ENCODE peak calls at places on chromosomes 1 and 21, in five cellular contexts. L is A673; K is breast epithelium; F is GM23248; D is CD8-positive, alpha-beta T cell. M is an unnamed sample.

GRCh38 chr1:235947989-235948388 is 81.3 kb upstream of the LYST start:
- DNase-seq in F (no peak), L (no peak), K (no peak), D (no peak), M (no peak)

GRCh38 chr1:50697440-50698421 is 262.3 kb downstream of the FAF1 start:
- DNase-seq in F (peak; percentile 0), L (no peak), K (no peak), D (no peak), M (no peak)

GRCh38 chr1:41687007-41687406 is 202.5 kb upstream of the EDN2 start:
- DNase-seq in K (no peak), D (no peak), L (no peak), F (no peak), M (no peak)

GRCh38 chr1:75134939-75135828 is 996 bp downstream of the LHX8 start:
- DNase-seq in D (no peak), L (peak; percentile 21), F (peak; percentile 33), K (no peak), M (no peak)

GRCh38 chr21:34567574-34567973 is 47.3 kb downstream of the RCAN1 start:
- DNase-seq in D (no peak), L (no peak), F (no peak), K (no peak), M (no peak)

GRCh38 chr1:19325958-19326747 is 14.0 kb downstream of the SLC66A1 start:
- DNase-seq in K (no peak), D (no peak), L (no peak), F (no peak), M (no peak)

GRCh38 chr1:112579801-112580510 is 39.0 kb downstream of the ST7L start:
- DNase-seq in F (peak; percentile 65), K (no peak), D (no peak), L (no peak), M (no peak)

GRCh38 chr1:71311396-71311795 is 230.6 kb upstream of the ZRANB2 start:
- DNase-seq in D (no peak), K (no peak), L (no peak), F (peak; percentile 63), M (no peak)

GRCh38 chr1:3943806-3944620 is 43.9 kb upstream of the C1orf174 start:
- DNase-seq in L (no peak), K (no peak), F (no peak), D (no peak), M (no peak)

GRCh38 chr1:209389258-209389657 is 194.3 kb upstream of the CAMK1G start:
- DNase-seq in D (no peak), K (no peak), F (peak; percentile 92), L (no peak), M (no peak)

GRCh38 chr1:228045871-228046270 is 36.6 kb upstream of the ARF1 start:
- DNase-seq in D (no peak), F (no peak), K (no peak), L (no peak), M (no peak)

GRCh38 chr1:36151845-36152203 is 2.5 kb upstream of the TRAPPC3 start:
- DNase-seq in K (no peak), L (peak; percentile 84), F (peak; percentile 59), D (peak; percentile 53), M (no peak)

GRCh38 chr1:179929955-179930798 is 24.4 kb upstream of the CEP350 start:
- DNase-seq in D (no peak), K (no peak), L (no peak), F (no peak), M (no peak)

GRCh38 chr21:41164981-41165650 is 2.8 kb upstream of the BACE2 start:
- DNase-seq in K (peak; percentile 80), L (no peak), F (peak; percentile 32), D (no peak), M (no peak)

GRCh38 chr1:100353073-100353801 is 931 bp downstream of the CDC14A start:
- DNase-seq in K (peak; percentile 35), F (peak; percentile 52), D (peak; percentile 38), L (peak; percentile 52), M (peak; percentile 15)

GRCh38 chr1:248822148-248823032 is 3.3 kb downstream of the SH3BP5L start:
- DNase-seq in K (peak; percentile 11), L (no peak), F (no peak), D (no peak), M (no peak)

GRCh38 chr1:212545941-212546638 is 62.5 kb upstream of the ATF3 start:
- DNase-seq in D (no peak), F (peak; percentile 82), L (no peak), K (no peak), M (no peak)

GRCh38 chr21:39321424-39321823 is 8.0 kb upstream of the BRWD1 start:
- DNase-seq in F (no peak), K (no peak), L (no peak), D (no peak), M (no peak)

GRCh38 chr21:42535602-42536171 is 22.0 kb downstream of the SLC37A1 start:
- DNase-seq in K (no peak), D (no peak), F (no peak), L (no peak), M (no peak)

GRCh38 chr1:52157582-52157981 is 15.7 kb downstream of the ZFYVE9 start:
- DNase-seq in L (no peak), K (no peak), F (peak; percentile 64), D (no peak), M (no peak)

GRCh38 chr1:204095248-204095640 is 22.3 kb downstream of the SOX13 start:
- DNase-seq in F (no peak), D (no peak), L (no peak), K (no peak), M (no peak)

GRCh38 chr1:103514920-103515503 is 10.5 kb upstream of the RNPC3 start:
- DNase-seq in F (peak; percentile 69), L (peak; percentile 78), D (no peak), K (no peak), M (no peak)

GRCh38 chr1:8121261-8122159 is 95.4 kb upstream of the ERRFI1 start:
- DNase-seq in F (no peak), L (no peak), D (no peak), K (peak; percentile 68), M (no peak)

GRCh38 chr1:178533547-178533946 is 20.6 kb downstream of the TEX35 start:
- DNase-seq in D (no peak), L (no peak), K (no peak), F (no peak), M (no peak)

GRCh38 chr1:155308493-155309422 is at the start of gene FDPS:
- DNase-seq in L (peak; percentile 100), F (peak; percentile 99), K (peak; percentile 99), D (peak; percentile 94), M (peak; percentile 94)

GRCh38 chr1:209657140-209657879 is 5.1 kb upstream of the LAMB3 start:
- DNase-seq in D (no peak), F (peak; percentile 30), K (peak; percentile 63), L (no peak), M (no peak)

GRCh38 chr1:62493656-62494055 is 56.8 kb downstream of the USP1 start:
- DNase-seq in F (peak; percentile 42), D (no peak), K (no peak), L (no peak), M (no peak)

GRCh38 chr1:19635646-19636045 is 8.5 kb upstream of the NBL1 start:
- DNase-seq in L (no peak), K (no peak), D (no peak), F (peak; percentile 47), M (no peak)

DNA sequence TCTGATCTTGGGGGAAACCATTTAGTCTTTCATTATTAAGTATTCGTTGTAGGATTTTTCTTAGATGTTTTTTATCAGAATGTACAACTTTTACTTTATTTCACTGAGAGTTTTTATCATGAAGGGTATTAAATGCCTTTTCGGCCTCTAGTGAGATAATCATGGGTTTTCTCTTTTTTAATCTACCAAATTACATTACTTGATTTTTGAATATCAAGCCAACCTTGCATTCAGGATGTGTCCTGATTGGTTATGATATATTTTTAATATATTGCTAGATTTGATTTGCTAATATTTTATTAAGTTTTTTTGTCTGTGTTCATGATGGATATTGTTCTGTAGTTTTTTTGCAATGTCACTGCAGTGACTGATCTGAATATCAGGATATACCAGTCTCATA is 9.4 kb downstream of the NUF2 start:
- DNase-seq in K (no peak), F (peak; percentile 9), L (no peak), D (no peak), M (no peak)
- H3K36me3 ChIP-seq in K (no peaks in the 10 kb centered on the region), F (peaks cover 6% of the 10 kb centered on the region), L (peaks cover 96% of the 10 kb centered on the region), D (no peaks in the 10 kb centered on the region), M (no peaks in the 10 kb centered on the region)

GRCh38 chr1:54545916-54546635 is 2.0 kb upstream of the ACOT11 start:
- DNase-seq in D (no peak), K (no peak), F (no peak), L (no peak), M (no peak)
- H3K4me1 ChIP-seq in D (peaks cover 10% of the 10 kb centered on the region), K (no peaks in the 10 kb centered on the region), F (peaks cover 27% of the 10 kb centered on the region), L (peaks cover 30% of the 10 kb centered on the region), M (peaks cover 8% of the 10 kb centered on the region)

GRCh38 chr1:239276051-239276450 is 110.3 kb upstream of the CHRM3 start:
- DNase-seq in L (no peak), K (no peak), F (no peak), D (no peak), M (no peak)
- H3K36me3 ChIP-seq in L (no peaks in the 10 kb centered on the region), K (no peaks in the 10 kb centered on the region), F (no peaks in the 10 kb centered on the region), D (no peaks in the 10 kb centered on the region), M (no peaks in the 10 kb centered on the region)

GRCh38 chr1:28247603-28248272 is 11.6 kb upstream of the SESN2 start:
- DNase-seq in K (no peak), F (no peak), D (no peak), L (no peak), M (no peak)

GRCh38 chr1:28248273-28249012 is 10.9 kb upstream of the SESN2 start:
- DNase-seq in D (peak; percentile 72), L (peak; percentile 89), K (peak; percentile 75), F (peak; percentile 86), M (no peak)

GRCh38 chr1:28249879-28250295 is 9.4 kb upstream of the SESN2 start:
- DNase-seq in F (peak; percentile 51), K (no peak), D (no peak), L (no peak), M (no peak)

GRCh38 chr1:28246427-28246832 is 10.5 kb downstream of the ATP5IF1 start:
- DNase-seq in K (no peak), F (peak; percentile 63), L (peak; percentile 43), D (no peak), M (no peak)

GRCh38 chr1:28249013-28249870 is 10.1 kb upstream of the SESN2 start:
- DNase-seq in K (peak; percentile 61), F (peak; percentile 75), L (peak; percentile 70), D (no peak), M (no peak)
- H3K4me1 ChIP-seq in K (peaks cover 9% of the 10 kb centered on the region), F (peaks cover 37% of the 10 kb centered on the region), L (peaks cover 39% of the 10 kb centered on the region), D (peaks cover 32% of the 10 kb centered on the region), M (peaks cover 31% of the 10 kb centered on the region)

M was measured in esophagus squamous epithelium.